ENCODE peak calls at places on chromosomes 4 and X, in four cellular contexts. X, H, Y and W are unnamed samples.
A peak's percentile ranks its signal among the peaks of the same experiment; 100 is the strongest.

GRCh38 chr4:101345596-101346311 is 1.6 kb downstream of the PPP3CA start:
- DNase-seq in X (peak; percentile 46), H (peak; percentile 43), Y (peak; percentile 41), W (peak; percentile 13)

GRCh38 chrX:46758956-46759644 is at the start of gene SLC9A7:
- DNase-seq in X (peak; percentile 53), H (peak; percentile 61), Y (peak; percentile 41), W (peak; percentile 72)

GRCh38 chr4:73901031-73901430 is 31.8 kb downstream of the CXCL1 start:
- DNase-seq in X (no peak), H (peak; percentile 98), Y (no peak), W (no peak)

GRCh38 chr4:143384381-143384994 is 47.8 kb downstream of the GAB1 start:
- DNase-seq in X (no peak), H (peak; percentile 73), Y (no peak), W (no peak)

GRCh38 chr4:82798168-82799005 is at the start of gene SCD5:
- DNase-seq in X (peak; percentile 87), H (peak; percentile 73), Y (peak; percentile 73), W (peak; percentile 57)

GRCh38 chr4:85747871-85748491 is 273.0 kb downstream of the ARHGAP24 start:
- DNase-seq in X (peak; percentile 24), H (peak; percentile 90), Y (peak; percentile 21), W (peak; percentile 9)

GRCh38 chr4:104719539-104720230 is 225.0 kb upstream of the CXXC4 start:
- DNase-seq in X (no peak), H (no peak), Y (no peak), W (no peak)

GRCh38 chr4:36000941-36001557 is 243.3 kb downstream of the ARAP2 start:
- DNase-seq in X (no peak), H (no peak), Y (no peak), W (no peak)

GRCh38 chrX:132984058-132984650 is 25.7 kb upstream of the HS6ST2 start:
- DNase-seq in X (no peak), H (no peak), Y (no peak), W (no peak)

GRCh38 chrX:2589186-2590020 is 88.6 kb upstream of the DHRSX start:
- DNase-seq in X (no peak), H (peak; percentile 70), Y (peak; percentile 64), W (no peak)

GRCh38 chr4:177367336-177367735 is 57.7 kb downstream of the NEIL3 start:
- DNase-seq in X (no peak), H (peak; percentile 9), Y (peak; percentile 23), W (no peak)

GRCh38 chr4:112889619-112890294 is 159.7 kb upstream of the ANK2 start:
- DNase-seq in X (no peak), H (peak; percentile 95), Y (no peak), W (no peak)

DNA sequence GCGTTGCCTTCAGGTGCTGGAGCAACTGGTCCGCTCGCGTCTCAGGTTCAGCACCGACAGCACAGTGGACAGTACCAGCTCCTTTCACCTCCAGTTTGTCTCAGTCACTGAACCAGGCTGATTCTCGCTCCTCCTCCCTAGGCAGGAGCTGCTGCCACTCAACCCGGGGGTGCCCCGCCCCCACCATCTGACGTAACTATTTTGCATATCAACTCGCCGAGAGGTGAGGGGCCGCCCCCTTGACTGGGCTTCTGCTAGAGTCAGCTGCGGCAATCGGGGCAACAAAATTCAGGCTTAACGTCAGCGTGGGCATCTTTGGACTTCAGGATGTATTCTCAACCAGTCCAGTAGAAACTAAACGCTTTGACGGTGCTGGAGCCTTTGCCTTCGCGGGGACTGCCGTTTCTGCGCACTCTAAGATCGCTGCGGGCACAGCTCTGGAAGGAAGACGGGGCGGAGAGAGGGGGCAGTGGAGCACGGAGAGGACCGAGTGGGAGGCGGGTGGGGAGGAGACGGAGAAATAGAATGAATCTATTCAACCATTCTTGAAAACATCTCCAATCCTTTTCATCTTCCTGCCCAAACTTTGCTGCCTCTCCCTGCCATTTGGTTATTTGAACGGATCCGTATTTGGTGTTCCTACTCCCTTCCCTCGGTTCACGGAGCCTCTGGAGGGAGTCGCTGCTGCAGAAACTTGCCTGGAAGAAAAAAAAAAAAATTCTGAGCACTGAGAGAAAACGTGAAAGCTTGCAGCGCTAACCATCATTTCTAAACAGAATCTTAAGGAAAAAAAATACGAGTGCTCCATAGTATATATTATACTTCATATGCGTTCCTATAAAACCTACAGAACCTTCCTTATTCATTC is at the start of gene FSTL5:
- DNase-seq in X (peak; percentile 79), H (peak; percentile 12), Y (peak; percentile 71), W (peak; percentile 86)
- TF ChIP-seq CTCF in X (no peak), H (no peak), Y (no peak), W (no peak)

GRCh38 chrX:55014897-55015299 is 14.7 kb downstream of the APEX2 start:
- DNase-seq in X (no peak), H (no peak), Y (no peak), W (no peak)

GRCh38 chrX:55007633-55008032 is 7.5 kb downstream of the APEX2 start:
- DNase-seq in X (no peak), H (peak; percentile 65), Y (peak; percentile 59), W (no peak)

GRCh38 chrX:55008571-55009358 is 8.6 kb downstream of the APEX2 start:
- DNase-seq in X (no peak), H (peak; percentile 40), Y (peak; percentile 72), W (no peak)

GRCh38 chrX:55006827-55007621 is 6.9 kb downstream of the APEX2 start:
- DNase-seq in X (no peak), H (no peak), Y (no peak), W (no peak)

GRCh38 chrX:55011294-55011693 is 11.1 kb downstream of the APEX2 start:
- DNase-seq in X (no peak), H (peak; percentile 3), Y (no peak), W (no peak)
- TF ChIP-seq CTCF in X (peak; percentile 22), H (peak; percentile 33), Y (no peak), W (peak; percentile 52)

GRCh38 chr4:70704333-70705145 is 16.2 kb downstream of the UTP3 start:
- DNase-seq in X (peak; percentile 71), H (peak; percentile 61), Y (peak; percentile 51), W (peak; percentile 69)
- TF ChIP-seq CTCF in X (peak; percentile 29), H (peak; percentile 18), Y (peak; percentile 37), W (peak; percentile 53)

GRCh38 chr4:15420642-15421041 is 7.2 kb upstream of the C1QTNF7 start:
- DNase-seq in X (no peak), H (peak; percentile 84), Y (no peak), W (peak; percentile 38)
- TF ChIP-seq CTCF in X (peak; percentile 34), H (no peak), Y (no peak), W (no peak)